ENCODE peak calls at places on chromosomes 7 and 10, in nine cellular contexts. F, Y, Z, L, V, G, C, P and E are unnamed samples.

GRCh38 chr10:93475871-93476270 is 6.3 kb downstream of the MYOF start:
- DNase-seq in F (peak), Y (no peak), Z (no peak), L (no peak), V (peak), G (no peak), C (no peak), P (no peak), E (no peak)

GRCh38 chr7:12493407-12493806 is 77.1 kb upstream of the SCIN start:
- DNase-seq in F (no peak), Y (no peak), Z (no peak), L (no peak), V (peak), G (no peak), C (no peak), P (no peak), E (no peak)

GRCh38 chr10:61471491-61471890 is 18.3 kb upstream of the TMEM26 start:
- DNase-seq in F (no peak), Y (no peak), Z (no peak), L (no peak), V (no peak), G (no peak), C (no peak), P (no peak), E (no peak)

GRCh38 chr10:95841711-95842498 is 65.9 kb upstream of the CC2D2B start:
- DNase-seq in F (peak), Y (no peak), Z (peak), L (no peak), V (peak), G (peak), C (no peak), P (peak), E (peak)

GRCh38 chr10:17155821-17156220 is 26.2 kb upstream of the CUBN start:
- DNase-seq in F (no peak), Y (no peak), Z (no peak), L (no peak), V (no peak), G (no peak), C (no peak), P (no peak), E (no peak)

GRCh38 chr10:790821-791551 is 101.5 kb upstream of the DIP2C start:
- DNase-seq in F (no peak), Y (peak), Z (no peak), L (no peak), V (no peak), G (no peak), C (no peak), P (no peak), E (no peak)

GRCh38 chr10:71582019-71582418 is 137.6 kb downstream of the C10orf105 start:
- DNase-seq in F (peak), Y (no peak), Z (no peak), L (no peak), V (peak), G (no peak), C (no peak), P (no peak), E (peak)

GRCh38 chr10:79443338-79444242 is 1.8 kb downstream of the ZCCHC24 start:
- DNase-seq in F (no peak), Y (no peak), Z (no peak), L (no peak), V (no peak), G (no peak), C (no peak), P (no peak), E (no peak)

GRCh38 chr7:20021834-20022233 is 195.3 kb downstream of the MACC1 start:
- DNase-seq in F (no peak), Y (no peak), Z (no peak), L (no peak), V (no peak), G (no peak), C (no peak), P (no peak), E (no peak)

GRCh38 chr10:13920031-13920430 is 333.3 kb downstream of the PRPF18 start:
- DNase-seq in F (peak), Y (no peak), Z (no peak), L (no peak), V (no peak), G (no peak), C (no peak), P (no peak), E (no peak)

GRCh38 chr10:101071885-101072433 is 10.2 kb downstream of the KAZALD1 start:
- DNase-seq in F (no peak), Y (no peak), Z (no peak), L (no peak), V (no peak), G (no peak), C (no peak), P (no peak), E (no peak)

GRCh38 chr10:80713398-80713928 is 175.8 kb downstream of the SH2D4B start:
- DNase-seq in F (no peak), Y (no peak), Z (no peak), L (no peak), V (peak), G (no peak), C (no peak), P (no peak), E (no peak)

GRCh38 chr7:2613926-2614613 is 17.7 kb upstream of the TTYH3 start:
- DNase-seq in F (peak), Y (no peak), Z (no peak), L (peak), V (no peak), G (peak), C (no peak), P (no peak), E (no peak)

GRCh38 chr7:148588168-148588890 is 2.2 kb upstream of the C7orf33 start:
- DNase-seq in F (no peak), Y (no peak), Z (no peak), L (peak), V (no peak), G (no peak), C (no peak), P (no peak), E (no peak)

GRCh38 chr7:29977926-29978652 is 11.5 kb downstream of the SCRN1 start:
- DNase-seq in F (no peak), Y (peak), Z (no peak), L (no peak), V (peak), G (no peak), C (no peak), P (no peak), E (peak)

GRCh38 chr7:150357771-150358427 is 10.7 kb upstream of the REPIN1 start:
- DNase-seq in F (no peak), Y (no peak), Z (no peak), L (no peak), V (peak), G (no peak), C (no peak), P (no peak), E (no peak)

GRCh38 chr10:110200518-110200917 is 6.9 kb upstream of the MXI1 start:
- DNase-seq in F (no peak), Y (no peak), Z (no peak), L (no peak), V (no peak), G (no peak), C (no peak), P (no peak), E (no peak)

GRCh38 chr7:94389381-94389780 is 5.3 kb upstream of the COL1A2 start:
- DNase-seq in F (no peak), Y (no peak), Z (no peak), L (no peak), V (no peak), G (no peak), C (no peak), P (no peak), E (no peak)

GRCh38 chr10:73908853-73909611 is 1.9 kb upstream of the PLAU start:
- DNase-seq in F (peak), Y (no peak), Z (peak), L (no peak), V (peak), G (peak), C (peak), P (no peak), E (no peak)

GRCh38 chr7:91420606-91421390 is 156.6 kb downstream of the FZD1 start:
- DNase-seq in F (no peak), Y (no peak), Z (no peak), L (no peak), V (no peak), G (no peak), C (no peak), P (no peak), E (no peak)

GRCh38 chr10:29100505-29100904 is 188.4 kb upstream of the LYZL1 start:
- DNase-seq in F (no peak), Y (no peak), Z (no peak), L (no peak), V (peak), G (no peak), C (no peak), P (no peak), E (no peak)

GRCh38 chr7:103988468-103989199 is 824 bp downstream of the RELN start:
- DNase-seq in F (no peak), Y (no peak), Z (no peak), L (peak), V (peak), G (no peak), C (no peak), P (no peak), E (peak)

GRCh38 chr10:114174462-114175190 is 623 bp upstream of the CCDC186 start:
- DNase-seq in F (peak), Y (no peak), Z (no peak), L (peak), V (no peak), G (no peak), C (no peak), P (no peak), E (peak)

GRCh38 chr7:99040104-99040958 is 103.6 kb downstream of the SMURF1 start:
- DNase-seq in F (peak), Y (peak), Z (peak), L (peak), V (peak), G (peak), C (peak), P (peak), E (peak)

GRCh38 chr10:87559392-87559791 is 54.7 kb downstream of the MINPP1 start:
- DNase-seq in F (no peak), Y (no peak), Z (no peak), L (no peak), V (peak), G (no peak), C (no peak), P (no peak), E (no peak)

GRCh38 chr10:116756277-116756676 is 13.9 kb upstream of the HSPA12A start:
- DNase-seq in F (peak), Y (no peak), Z (no peak), L (peak), V (no peak), G (no peak), C (no peak), P (no peak), E (no peak)

GRCh38 chr7:82167568-82168314 is 275.8 kb downstream of the CACNA2D1 start:
- DNase-seq in F (no peak), Y (no peak), Z (no peak), L (no peak), V (peak), G (no peak), C (no peak), P (peak), E (no peak)

GRCh38 chr10:6297951-6298381 is 95.2 kb downstream of the PFKFB3 start:
- DNase-seq in F (peak), Y (no peak), Z (no peak), L (no peak), V (no peak), G (no peak), C (no peak), P (no peak), E (no peak)

GRCh38 chr7:85021090-85021704 is 165.7 kb downstream of the SEMA3D start:
- DNase-seq in F (peak), Y (no peak), Z (no peak), L (no peak), V (no peak), G (no peak), C (no peak), P (no peak), E (no peak)

GRCh38 chr10:20157314-20157713 is 341.1 kb downstream of the PLXDC2 start:
- DNase-seq in F (no peak), Y (no peak), Z (no peak), L (no peak), V (peak), G (no peak), C (no peak), P (no peak), E (no peak)